ENCODE peak calls at places on chromosomes 12 and 14, in ten cellular contexts. M is neural crest cell, J is choroid plexus epithelial cell, Q is stomach, L is uterus, S is GM13977, W is tibial artery, G is hepatocyte, X is WTC11, K is foreskin keratinocyte. I is an unnamed sample.

GRCh38 chr12:25115677-25116076 is 79.3 kb downstream of the DNAI7 start:
- DNase-seq in Q (no peak), L (no peak), S (no peak), W (no peak), M (no peak), X (no peak), J (no peak), G (no peak), K (no peak), I (no peak)

GRCh38 chr12:94172031-94172430 is 23.7 kb downstream of the PLXNC1 start:
- DNase-seq in K (peak), W (no peak), G (no peak), L (no peak), Q (no peak), X (no peak), M (no peak), S (no peak), J (peak), I (no peak)

GRCh38 chr12:45543887-45544286 is 185.6 kb upstream of the ARID2 start:
- DNase-seq in L (peak), K (peak), Q (peak), S (peak), M (peak), X (peak), G (peak), W (peak), J (peak), I (no peak)

GRCh38 chr12:9626821-9627220 is 19.1 kb upstream of the KLRB1 start:
- DNase-seq in M (no peak), X (no peak), J (no peak), S (no peak), G (no peak), W (no peak), L (no peak), Q (no peak), K (no peak), I (no peak)

GRCh38 chr14:75156901-75157300 is 19.5 kb downstream of the TMED10 start:
- DNase-seq in X (no peak), J (no peak), M (no peak), S (no peak), L (no peak), W (no peak), Q (no peak), G (no peak), K (no peak), I (no peak)

GRCh38 chr12:109033239-109034196 is 12.7 kb upstream of the SVOP start:
- DNase-seq in J (peak), Q (no peak), W (no peak), L (no peak), K (no peak), S (no peak), G (no peak), X (no peak), M (no peak), I (no peak)

GRCh38 chr12:6547987-6548386 is 7.9 kb downstream of the IFFO1 start:
- DNase-seq in L (peak), J (peak), Q (no peak), M (no peak), K (peak), G (no peak), W (no peak), S (no peak), X (no peak), I (no peak)

GRCh38 chr12:109461846-109462766 is 15.0 kb downstream of the KCTD10 start:
- DNase-seq in J (peak), Q (peak), M (no peak), G (peak), K (peak), X (peak), L (peak), W (peak), S (no peak), I (peak)

GRCh38 chr14:104135121-104135903 is 3.1 kb upstream of the KIF26A start:
- DNase-seq in X (peak), W (no peak), L (no peak), Q (no peak), G (peak), K (no peak), S (no peak), J (peak), M (peak), I (peak)

GRCh38 chr14:70113211-70113610 is 75.5 kb downstream of the SLC8A3 start:
- DNase-seq in J (no peak), X (no peak), W (no peak), G (no peak), M (no peak), S (no peak), L (no peak), Q (no peak), K (no peak), I (no peak)

GRCh38 chr12:93514853-93515252 is 47.5 kb downstream of the MRPL42 start:
- DNase-seq in L (no peak), J (peak), W (no peak), S (no peak), X (no peak), K (peak), M (no peak), G (no peak), Q (no peak), I (no peak)

GRCh38 chr14:34461334-34462131 is 507 bp downstream of the SPTSSA start:
- DNase-seq in X (peak), L (peak), K (peak), G (peak), J (peak), Q (peak), M (peak), W (peak), S (peak), I (peak)

GRCh38 chr14:51539571-51540037 is 112.1 kb upstream of the FRMD6 start:
- DNase-seq in Q (no peak), G (no peak), W (no peak), X (no peak), S (no peak), K (peak), L (no peak), M (no peak), J (peak), I (no peak)

GRCh38 chr12:52496054-52496453 is 3.0 kb upstream of the KRT6A start:
- DNase-seq in J (no peak), S (no peak), X (no peak), G (no peak), Q (no peak), K (no peak), W (no peak), M (no peak), L (no peak), I (no peak)

GRCh38 chr12:3718100-3718499 is 34.8 kb downstream of the CRACR2A start:
- DNase-seq in M (no peak), Q (peak), K (no peak), L (no peak), W (no peak), G (no peak), J (no peak), X (no peak), S (no peak), I (no peak)

GRCh38 chr14:94571395-94571794 is 9.8 kb upstream of the SERPINA5 start:
- DNase-seq in Q (no peak), S (no peak), L (no peak), G (no peak), X (no peak), J (peak), M (no peak), W (no peak), K (no peak), I (no peak)

GRCh38 chr12:82760423-82760822 is 73.7 kb downstream of the TMTC2 start:
- DNase-seq in W (no peak), Q (no peak), G (no peak), M (no peak), X (peak), J (no peak), K (no peak), S (no peak), L (no peak), I (no peak)

GRCh38 chr12:82756303-82756702 is 69.6 kb downstream of the TMTC2 start:
- DNase-seq in L (no peak), X (no peak), K (no peak), Q (no peak), J (no peak), G (no peak), S (no peak), M (no peak), W (no peak), I (no peak)

GRCh38 chr12:82757059-82757458 is 70.4 kb downstream of the TMTC2 start:
- DNase-seq in X (no peak), Q (no peak), L (no peak), S (no peak), K (no peak), W (no peak), G (no peak), M (no peak), J (peak), I (no peak)

GRCh38 chr12:82757611-82758010 is 70.9 kb downstream of the TMTC2 start:
- DNase-seq in W (no peak), Q (no peak), J (peak), S (no peak), X (no peak), K (no peak), M (no peak), L (no peak), G (no peak), I (no peak)

DNA sequence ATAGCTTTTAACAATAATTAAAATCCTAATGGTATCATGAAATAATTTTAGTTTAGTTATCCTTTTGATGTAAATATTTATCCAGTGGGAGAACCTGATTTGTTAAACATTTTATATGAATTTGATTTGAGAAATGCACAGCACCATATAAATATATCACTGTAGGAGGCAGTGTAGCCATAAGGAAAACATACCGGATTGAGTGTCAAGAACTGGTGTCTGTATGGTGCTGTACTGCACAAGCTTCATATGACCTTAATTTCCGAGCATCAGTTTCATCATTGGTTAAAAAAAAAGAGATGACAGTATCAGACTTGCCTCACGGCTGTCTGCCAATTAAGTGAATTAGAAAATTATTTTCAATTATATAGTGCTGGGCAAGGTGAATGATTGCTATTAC is 72.0 kb downstream of the TMTC2 start:
- DNase-seq in J (no peak), Q (no peak), K (no peak), M (no peak), W (no peak), S (no peak), G (no peak), X (no peak), L (no peak), I (no peak)
- TF ChIP-seq CTCF in J (no peak), Q (no peak), K (peak), M (peak), W (no peak), S (no peak), G (no peak), X (no peak), L (no peak), I (no peak)

DNA sequence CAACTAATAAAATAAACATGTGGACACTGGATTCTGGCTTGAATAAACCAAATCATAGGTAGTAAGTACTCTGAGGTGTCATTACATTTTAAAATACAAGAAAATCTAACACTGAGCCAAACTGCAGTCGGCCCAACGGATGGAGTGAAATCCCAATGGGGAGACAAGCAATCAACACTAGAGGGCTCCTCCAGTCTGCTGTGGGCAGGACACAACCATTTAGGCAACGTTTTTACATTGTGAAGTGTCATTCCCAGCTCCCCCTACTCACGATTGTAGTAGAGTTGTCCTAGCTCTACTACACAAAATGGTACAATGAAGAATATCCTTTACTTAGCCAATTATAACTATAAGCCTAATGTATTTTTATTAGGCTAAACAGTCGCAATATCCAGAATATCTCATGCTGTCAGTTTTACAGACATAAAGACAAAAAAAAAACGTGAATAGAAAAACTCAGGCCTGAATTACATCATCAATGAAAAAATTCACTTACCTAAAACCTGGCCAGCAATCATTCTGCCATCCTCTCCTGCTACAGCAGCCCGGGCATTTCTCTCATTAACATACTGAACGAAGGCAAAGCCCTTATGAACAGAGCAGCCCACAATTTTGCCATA is 35.7 kb downstream of the HNRNPC start:
- DNase-seq in L (no peak), Q (no peak), W (no peak), M (no peak), X (no peak), G (no peak), J (peak), K (no peak), S (no peak), I (no peak)
- TF ChIP-seq CTCF in L (no peak), Q (no peak), W (no peak), M (peak), X (no peak), G (peak), J (peak), K (peak), S (peak), I (no peak)

GRCh38 chr12:56304276-56304675 is 4.1 kb upstream of the CS start:
- DNase-seq in L (no peak), Q (no peak), M (no peak), X (no peak), S (no peak), K (no peak), J (no peak), W (no peak), G (no peak), I (no peak)
- TF ChIP-seq CTCF in L (no peak), Q (no peak), M (no peak), X (no peak), S (no peak), K (no peak), J (no peak), W (no peak), G (no peak), I (no peak)

GRCh38 chr14:45201908-45202307 is 51.1 kb downstream of the MIS18BP1 start:
- DNase-seq in W (no peak), X (peak), G (peak), L (no peak), S (no peak), J (peak), K (no peak), Q (no peak), M (no peak), I (no peak)
- TF ChIP-seq CTCF in W (no peak), X (no peak), G (peak), L (no peak), S (peak), J (peak), K (peak), Q (no peak), M (no peak), I (no peak)

GRCh38 chr12:69196302-69197288 is 42.8 kb upstream of the CPSF6 start:
- DNase-seq in M (no peak), L (no peak), W (no peak), X (peak), G (no peak), S (no peak), K (peak), J (peak), Q (no peak), I (no peak)
- TF ChIP-seq CTCF in M (no peak), L (no peak), W (no peak), X (no peak), G (peak), S (peak), K (peak), J (peak), Q (no peak), I (no peak)

DNA sequence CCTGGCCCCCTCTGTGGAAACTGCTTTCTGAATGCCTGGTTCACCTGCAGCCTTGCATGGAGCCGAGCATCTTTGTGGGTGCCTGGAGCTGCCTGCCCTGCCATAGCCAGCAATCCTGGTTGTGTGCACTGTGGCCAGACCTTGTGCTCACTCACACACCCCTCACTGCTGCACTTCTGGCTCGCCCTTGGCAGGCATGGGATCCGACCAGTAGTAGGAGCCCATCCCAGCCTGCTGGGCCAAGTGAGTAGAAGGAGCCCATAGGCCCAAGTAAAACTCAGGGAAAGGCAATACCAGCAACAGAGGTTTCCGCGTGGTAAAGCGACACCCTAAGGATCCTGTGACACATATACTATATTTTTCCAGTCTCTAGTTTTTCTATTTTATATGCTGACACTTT is 270.0 kb upstream of the NAV3 start:
- DNase-seq in K (no peak), L (no peak), S (no peak), W (no peak), J (no peak), Q (no peak), X (peak), G (no peak), M (no peak), I (no peak)
- TF ChIP-seq CTCF in K (no peak), L (no peak), S (no peak), W (no peak), J (no peak), Q (no peak), X (no peak), G (no peak), M (no peak), I (no peak)

DNA sequence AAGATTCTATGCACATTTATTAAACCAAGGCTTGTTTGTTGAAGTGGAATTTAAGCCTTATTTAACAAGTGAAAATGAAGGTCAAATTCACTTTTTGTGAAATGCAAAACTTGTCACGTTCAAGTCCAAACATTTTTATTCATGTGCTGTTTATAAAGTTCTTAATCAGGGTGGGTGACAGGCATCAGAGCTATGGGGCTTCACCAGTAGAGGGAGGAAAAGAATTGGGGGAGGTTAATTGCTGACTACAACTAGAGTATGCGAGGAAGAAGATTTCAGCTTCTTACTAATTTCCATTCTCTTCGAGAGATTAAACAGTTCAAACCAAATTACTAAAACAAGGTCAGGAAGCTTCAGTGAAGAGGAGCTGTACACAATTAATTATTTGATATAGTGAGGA is 9.7 kb downstream of the MOK start:
- DNase-seq in M (no peak), K (no peak), X (no peak), S (no peak), L (no peak), W (no peak), G (no peak), J (peak), Q (no peak), I (no peak)
- TF ChIP-seq CTCF in M (peak), K (peak), X (no peak), S (no peak), L (no peak), W (no peak), G (peak), J (peak), Q (no peak), I (no peak)

GRCh38 chr14:92352158-92352985 is 29.4 kb downstream of the SLC24A4 start:
- DNase-seq in K (no peak), W (no peak), G (no peak), M (no peak), L (no peak), S (peak), X (peak), Q (no peak), J (peak), I (no peak)
- TF ChIP-seq CTCF in K (peak), W (peak), G (peak), M (peak), L (no peak), S (peak), X (peak), Q (no peak), J (peak), I (no peak)

I was measured in mesothelial cell of epicardium.